ENCODE peak calls at places on chromosomes 7 and 10, in four cellular contexts. P is tibial artery, K is MM.1S, H is B cell. L is an unnamed sample.

GRCh38 chr10:86321568-86321967 is 45.0 kb downstream of the GRID1 start:
- DNase-seq in P (no peak), K (no peak), H (no peak), L (no peak)

GRCh38 chr10:79202188-79203013 is 133.6 kb downstream of the ZMIZ1 start:
- DNase-seq in P (no peak), K (peak), H (peak), L (peak)

GRCh38 chr7:49229246-49229645 is 304.9 kb downstream of the CDC14C start:
- DNase-seq in P (no peak), K (peak), H (no peak), L (no peak)

GRCh38 chr7:45890902-45891461 is 2.7 kb downstream of the IGFBP1 start:
- DNase-seq in P (no peak), K (peak), H (peak), L (no peak)

GRCh38 chr10:132164801-132165278 is 21.9 kb upstream of the DPYSL4 start:
- DNase-seq in P (no peak), K (no peak), H (no peak), L (no peak)

GRCh38 chr7:133846203-133846945 is 280.8 kb upstream of the LRGUK start:
- DNase-seq in P (no peak), K (no peak), H (no peak), L (no peak)

GRCh38 chr7:77933394-77933793 is 134.8 kb downstream of the PHTF2 start:
- DNase-seq in P (no peak), K (no peak), H (no peak), L (no peak)

GRCh38 chr10:116007256-116007891 is 265.6 kb downstream of the GFRA1 start:
- DNase-seq in P (no peak), K (no peak), H (no peak), L (no peak)

GRCh38 chr10:2575460-2575859 is 491.9 kb upstream of the PFKP start:
- DNase-seq in P (no peak), K (no peak), H (no peak), L (no peak)
- TF ChIP-seq CTCF in P (no peak), K (no peak), H (no peak), L (no peak)

GRCh38 chr10:17380888-17381287 is 73.5 kb downstream of the ST8SIA6 start:
- DNase-seq in P (no peak), K (no peak), H (no peak), L (no peak)

GRCh38 chr10:17380016-17380415 is 74.4 kb downstream of the ST8SIA6 start:
- DNase-seq in P (no peak), K (no peak), H (no peak), L (no peak)

GRCh38 chr10:17379151-17379690 is 75.2 kb downstream of the ST8SIA6 start:
- DNase-seq in P (no peak), K (no peak), H (no peak), L (no peak)

GRCh38 chr10:17381502-17382142 is 72.8 kb downstream of the ST8SIA6 start:
- DNase-seq in P (no peak), K (no peak), H (no peak), L (no peak)

GRCh38 chr10:17375936-17376584 is 78.3 kb downstream of the ST8SIA6 start:
- DNase-seq in P (no peak), K (no peak), H (peak), L (no peak)
- TF ChIP-seq CTCF in P (no peak), K (peak), H (peak), L (peak)

GRCh38 chr7:28615091-28615490 is 202.8 kb downstream of the CREB5 start:
- DNase-seq in P (no peak), K (no peak), H (peak), L (no peak)
- TF ChIP-seq CTCF in P (no peak), K (peak), H (peak), L (peak)

DNA sequence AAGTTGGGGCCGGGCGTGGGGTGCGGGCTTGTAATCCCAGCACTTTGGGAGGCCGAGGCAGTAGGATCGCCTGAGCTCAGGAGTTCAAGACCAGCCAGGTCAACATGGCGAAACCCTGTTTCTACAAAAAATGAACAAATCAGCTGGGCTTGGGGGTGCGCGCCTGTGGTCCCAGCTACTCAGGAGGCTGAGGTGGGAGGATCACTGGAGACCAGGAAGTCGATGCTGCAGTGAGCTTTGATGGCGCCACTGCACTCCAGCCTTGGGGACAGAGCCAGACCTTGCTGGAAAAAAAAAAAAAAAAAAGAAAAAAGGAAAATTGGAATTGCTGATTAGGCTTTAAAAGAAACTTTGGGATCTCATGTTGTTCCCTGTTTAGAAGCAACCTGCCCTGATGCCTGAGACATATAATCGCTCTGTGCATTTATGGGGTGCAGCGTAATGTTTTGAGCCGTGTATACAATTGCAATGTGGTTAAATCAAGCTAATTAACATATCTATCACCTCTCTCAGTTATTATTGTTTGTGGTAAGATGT is 849 bp downstream of the AKR1E2 start:
- DNase-seq in P (no peak), K (no peak), H (no peak), L (no peak)
- TF ChIP-seq CTCF in P (no peak), K (no peak), H (no peak), L (no peak)

DNA sequence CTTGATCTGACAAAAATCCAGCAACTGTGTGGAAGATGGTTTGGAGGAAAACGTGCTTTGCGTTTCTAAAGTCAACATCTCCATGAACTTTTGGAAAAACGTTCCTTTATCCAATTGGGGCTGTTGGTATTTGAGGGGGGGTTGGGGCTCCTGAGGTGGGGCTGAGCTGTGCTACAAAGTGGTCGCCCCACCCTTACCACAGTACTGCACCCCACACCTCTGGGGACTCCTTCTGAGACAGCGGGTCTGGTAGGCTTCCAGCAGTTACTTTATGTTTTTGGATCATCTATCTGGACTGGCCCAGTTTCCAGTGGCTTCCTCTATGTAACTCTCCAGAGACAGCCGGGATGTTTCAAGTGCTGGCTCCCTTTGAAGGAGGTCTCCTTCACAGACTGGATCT is 40.4 kb upstream of the CAMK1D start:
- DNase-seq in P (no peak), K (no peak), H (no peak), L (no peak)
- TF ChIP-seq CTCF in P (no peak), K (no peak), H (no peak), L (no peak)

DNA sequence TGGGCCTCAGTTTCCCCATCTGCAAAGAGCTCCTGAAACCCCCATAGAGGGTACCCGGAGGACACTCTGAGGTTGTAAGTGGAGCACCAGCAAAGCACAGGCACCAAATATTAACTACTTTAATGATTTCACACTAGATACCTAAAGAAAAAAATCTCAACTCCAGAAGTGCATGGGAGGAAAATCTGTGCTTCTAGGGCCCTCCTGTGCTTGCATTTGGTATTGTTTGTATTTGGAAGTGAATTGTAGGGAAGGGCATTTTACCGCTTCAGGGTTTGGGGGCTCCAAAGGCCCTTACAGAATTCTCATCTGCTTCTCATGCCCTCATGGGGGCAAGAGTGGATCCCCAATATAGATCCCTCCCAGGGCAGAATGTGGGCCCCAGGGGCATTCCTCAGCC is 22.4 kb upstream of the DRGX start:
- DNase-seq in P (no peak), K (no peak), H (no peak), L (no peak)
- TF ChIP-seq CTCF in P (no peak), K (no peak), H (no peak), L (no peak)

GRCh38 chr10:55169509-55169908 is 368.5 kb upstream of the PCDH15 start:
- DNase-seq in P (no peak), K (no peak), H (no peak), L (no peak)

GRCh38 chr10:55180357-55180756 is 379.3 kb upstream of the PCDH15 start:
- DNase-seq in P (no peak), K (no peak), H (no peak), L (no peak)

GRCh38 chr10:55174419-55174818 is 373.4 kb upstream of the PCDH15 start:
- DNase-seq in P (no peak), K (no peak), H (no peak), L (no peak)
- TF ChIP-seq CTCF in P (no peak), K (no peak), H (no peak), L (no peak)

GRCh38 chr10:103778358-103779139 is 76.8 kb downstream of the SH3PXD2A start:
- DNase-seq in P (no peak), K (no peak), H (no peak), L (no peak)

GRCh38 chr10:103784089-103784488 is 71.3 kb downstream of the SH3PXD2A start:
- DNase-seq in P (no peak), K (no peak), H (no peak), L (no peak)

GRCh38 chr10:103780242-103781149 is 74.9 kb downstream of the SH3PXD2A start:
- DNase-seq in P (no peak), K (no peak), H (no peak), L (no peak)

GRCh38 chr10:103783686-103784085 is 71.7 kb downstream of the SH3PXD2A start:
- DNase-seq in P (no peak), K (no peak), H (no peak), L (no peak)

GRCh38 chr10:103781329-103782061 is 73.9 kb downstream of the SH3PXD2A start:
- DNase-seq in P (no peak), K (peak), H (no peak), L (no peak)
- TF ChIP-seq CTCF in P (no peak), K (peak), H (no peak), L (no peak)

GRCh38 chr7:26198133-26198780 is 2.3 kb downstream of the HNRNPA2B1 start:
- DNase-seq in P (no peak), K (peak), H (peak), L (no peak)
- TF ChIP-seq CTCF in P (peak), K (peak), H (peak), L (peak)

DNA sequence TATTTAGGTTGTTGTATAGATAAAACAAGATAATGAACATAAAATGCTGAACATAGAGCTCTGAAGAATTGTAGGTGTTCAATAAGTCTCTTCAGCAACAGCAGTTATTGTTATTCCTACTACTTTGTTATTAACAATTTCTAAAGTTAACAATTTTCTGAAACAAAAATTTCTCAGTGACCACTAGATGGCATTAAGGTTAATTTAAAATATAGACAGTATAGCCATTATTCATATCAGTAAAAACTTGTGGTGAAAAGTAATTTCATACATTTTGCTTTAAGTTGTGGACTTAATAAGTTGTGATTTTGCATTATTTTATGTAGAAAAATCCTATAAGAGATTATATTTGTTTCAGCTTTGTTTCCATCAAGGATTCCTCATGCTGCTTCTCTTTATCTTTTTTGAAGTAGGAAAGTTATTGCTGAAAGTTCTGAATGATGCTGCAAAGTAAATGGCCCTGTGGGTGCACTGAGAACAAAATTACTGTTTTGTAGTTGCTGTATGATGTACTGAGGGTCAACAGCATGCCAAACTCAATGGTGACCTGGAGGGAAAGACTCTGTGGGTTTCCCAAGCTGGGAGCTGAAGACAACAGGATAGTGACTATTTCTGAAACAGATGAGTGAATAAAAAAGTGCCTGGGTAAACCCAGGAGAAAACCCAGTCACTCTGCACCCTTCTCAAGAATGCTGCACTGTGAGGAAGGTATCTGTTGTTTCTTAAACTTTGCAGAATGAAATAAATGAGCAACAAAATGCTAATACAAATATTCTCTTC is 253.6 kb downstream of the KIF20B start:
- DNase-seq in P (no peak), K (no peak), H (no peak), L (peak)
- TF ChIP-seq CTCF in P (peak), K (peak), H (peak), L (peak)